ENCODE peak calls at places on chromosomes 12 and 14, in nine cellular contexts. V is endothelial cell; I is activated T-cell treated with anti-CD3 and anti-CD28 coated beads for 24 hours; W is left ventricle myocardium inferior; O is cerebellum; J is GM12865; F is GM13976; T is stimulated activated CD4-positive, alpha-beta T cell treated with anti-CD3 and anti-CD28 coated beads, Interleukin-12 subunit alpha, Interleukin-12 subunit beta, amount 100 ng/mL, for 4 hours; E is Panc1. Y is an unnamed sample.

GRCh38 chr14:54606178-54606577 is 39.2 kb downstream of the SAMD4A start:
- DNase-seq in V (peak), I (no peak), W (peak), O (no peak), J (no peak), F (no peak), T (no peak), E (no peak), Y (no peak)

GRCh38 chr12:123150804-123151678 is at the start of gene PITPNM2:
- DNase-seq in V (peak), I (peak), W (peak), O (peak), J (peak), F (peak), T (peak), E (no peak), Y (peak)

GRCh38 chr12:67833602-67834001 is 155.6 kb upstream of the IFNG-AS1 start:
- DNase-seq in V (no peak), I (no peak), W (no peak), O (no peak), J (no peak), F (no peak), T (no peak), E (no peak), Y (no peak)

GRCh38 chr12:125583071-125583470 is 517.8 kb downstream of the AACS start:
- DNase-seq in V (no peak), I (no peak), W (no peak), O (no peak), J (no peak), F (no peak), T (no peak), E (no peak), Y (no peak)

GRCh38 chr14:63777024-63777423 is 49.2 kb upstream of the SGPP1 start:
- DNase-seq in V (no peak), I (no peak), W (no peak), O (no peak), J (no peak), F (no peak), T (no peak), E (no peak), Y (no peak)

GRCh38 chr14:63308723-63309317 is 9.9 kb downstream of the GPHB5 start:
- DNase-seq in V (peak), I (no peak), W (no peak), O (no peak), J (peak), F (no peak), T (no peak), E (no peak), Y (peak)

GRCh38 chr12:46459111-46459510 is 86.5 kb upstream of the SLC38A2 start:
- DNase-seq in V (no peak), I (no peak), W (no peak), O (no peak), J (no peak), F (no peak), T (no peak), E (no peak), Y (no peak)

GRCh38 chr14:58663494-58664111 is 25.8 kb downstream of the DACT1 start:
- DNase-seq in V (no peak), I (no peak), W (no peak), O (no peak), J (no peak), F (no peak), T (no peak), E (no peak), Y (no peak)

GRCh38 chr14:23183479-23183878 is at the start of gene SLC7A8:
- DNase-seq in V (peak), I (peak), W (peak), O (peak), J (no peak), F (no peak), T (peak), E (no peak), Y (no peak)

GRCh38 chr14:31969371-31969770 is 107.7 kb upstream of the ARHGAP5 start:
- DNase-seq in V (no peak), I (no peak), W (no peak), O (no peak), J (no peak), F (no peak), T (no peak), E (no peak), Y (no peak)